ENCODE peak calls at places on chromosomes 13 and 19, in seven cellular contexts. N is uterus; L is HuH-7; Z is ELR; K is COR-L47; Q is activated naive CD8-positive, alpha-beta T cell treated with anti-CD3 and anti-CD28 coated beads for 36 hours; I is GM03348. D is an unnamed sample.

GRCh38 chr19:11420894-11421606 is 1.9 kb upstream of the RGL3 start:
- DNase-seq in Q (no peak), Z (no peak), N (no peak), I (no peak), L (no peak), K (no peak), D (no peak)

GRCh38 chr13:98869408-98870090 is 108.3 kb downstream of the DOCK9 start:
- DNase-seq in I (no peak), K (no peak), Z (peak; percentile 29), Q (no peak), L (no peak), N (peak; percentile 36), D (peak; percentile 12)

GRCh38 chr13:26378116-26378515 is 124.2 kb downstream of the CDK8 start:
- DNase-seq in N (no peak), Z (no peak), L (no peak), I (no peak), K (no peak), Q (no peak), D (no peak)

GRCh38 chr19:19021115-19021514 is 12.2 kb downstream of the SUGP2 start:
- DNase-seq in L (no peak), I (peak; percentile 62), N (no peak), Z (peak; percentile 64), Q (no peak), K (no peak), D (no peak)

GRCh38 chr19:41339936-41340335 is 13.8 kb downstream of the TGFB1 start:
- DNase-seq in K (no peak), Q (no peak), N (no peak), L (no peak), I (peak; percentile 60), Z (peak; percentile 65), D (no peak)

GRCh38 chr13:99693351-99693750 is 192.1 kb downstream of the TM9SF2 start:
- DNase-seq in N (no peak), K (no peak), I (no peak), Q (no peak), L (no peak), Z (no peak), D (no peak)

GRCh38 chr13:44906758-44907157 is 82.5 kb downstream of the NUFIP1 start:
- DNase-seq in N (peak; percentile 62), L (no peak), Z (no peak), Q (no peak), K (no peak), I (peak; percentile 41), D (no peak)

GRCh38 chr13:113497217-113497616 is 6.7 kb upstream of the DCUN1D2 start:
- DNase-seq in L (no peak), N (no peak), Q (no peak), I (no peak), Z (no peak), K (no peak), D (no peak)

GRCh38 chr19:35107541-35107939 is 8.1 kb upstream of the FXYD3 start:
- DNase-seq in Z (peak; percentile 43), L (peak; percentile 52), I (peak; percentile 60), N (no peak), K (no peak), Q (no peak), D (peak; percentile 36)

GRCh38 chr19:29381353-29382203 is 144.2 kb upstream of the VSTM2B start:
- DNase-seq in N (no peak), K (no peak), Z (no peak), L (no peak), I (no peak), Q (no peak), D (no peak)

GRCh38 chr13:25908390-25908789 is 143.4 kb downstream of the SHISA2 start:
- DNase-seq in Q (no peak), Z (no peak), K (no peak), I (no peak), N (no peak), L (no peak), D (no peak)

D was measured in Daoy.